ENCODE peak calls at places on chromosomes 3 and 15, in seven cellular contexts. X, Z, C, H, S, K and D are unnamed samples.

GRCh38 chr3:134885877-134886621 is 91.0 kb downstream of the EPHB1 start:
- DNase-seq in S (no peak), H (peak; percentile 57), X (no peak), C (no peak), K (no peak), Z (peak; percentile 52), D (no peak)

GRCh38 chr3:128814514-128815317 is 64.7 kb upstream of the ACAD9 start:
- DNase-seq in K (no peak), H (no peak), S (no peak), X (no peak), C (no peak), Z (no peak), D (no peak)

GRCh38 chr3:64214697-64215018 is 10.6 kb downstream of the PRICKLE2 start:
- DNase-seq in S (peak; percentile 70), Z (peak; percentile 76), X (no peak), C (no peak), H (peak; percentile 89), K (no peak), D (no peak)

GRCh38 chr3:52237659-52238172 is 1.2 kb downstream of the TWF2 start:
- DNase-seq in Z (peak; percentile 96), S (peak; percentile 85), H (peak; percentile 91), C (peak; percentile 83), X (peak; percentile 76), K (peak; percentile 74), D (no peak)

GRCh38 chr15:44034334-44034733 is 160.7 kb downstream of the FRMD5 start:
- DNase-seq in K (no peak), C (no peak), Z (no peak), S (peak; percentile 49), H (peak; percentile 62), X (no peak), D (no peak)

GRCh38 chr3:31010491-31010890 is 116.0 kb upstream of the GADL1 start:
- DNase-seq in K (no peak), C (no peak), Z (peak; percentile 73), S (peak; percentile 92), X (no peak), H (peak; percentile 84), D (no peak)

GRCh38 chr3:190533511-190534282 is 19.8 kb downstream of the IL1RAP start:
- DNase-seq in Z (peak; percentile 71), X (peak; percentile 25), H (peak; percentile 96), K (peak; percentile 82), S (peak; percentile 99), C (no peak), D (no peak)

GRCh38 chr15:51736646-51737537 is 563 bp downstream of the LYSMD2 start:
- DNase-seq in X (peak; percentile 67), K (peak; percentile 32), S (no peak), Z (peak; percentile 56), C (peak; percentile 53), H (no peak), D (peak; percentile 46)

GRCh38 chr3:50124363-50125226 is 30.5 kb upstream of the SEMA3F start:
- DNase-seq in C (no peak), H (no peak), X (no peak), Z (peak; percentile 57), S (no peak), K (no peak), D (no peak)

GRCh38 chr3:14452676-14453367 is 50.4 kb downstream of the SLC6A6 start:
- DNase-seq in S (peak; percentile 100), H (peak; percentile 98), Z (peak; percentile 98), K (peak; percentile 95), X (peak; percentile 89), C (peak; percentile 94), D (no peak)

GRCh38 chr3:67655364-67656121 is 1.1 kb upstream of the SUCLG2 start:
- DNase-seq in X (peak; percentile 73), K (peak; percentile 15), Z (no peak), S (no peak), H (no peak), C (peak; percentile 45), D (peak; percentile 72)

GRCh38 chr3:94420941-94421340 is 358.1 kb downstream of the NSUN3 start:
- DNase-seq in C (no peak), X (no peak), Z (peak; percentile 12), K (no peak), S (peak; percentile 51), H (peak; percentile 16), D (no peak)

GRCh38 chr3:11539677-11540076 is 104.0 kb downstream of the VGLL4 start:
- DNase-seq in Z (no peak), K (peak; percentile 66), C (no peak), S (no peak), X (no peak), H (no peak), D (no peak)

GRCh38 chr3:180930526-180930925 is 18.1 kb downstream of the FXR1 start:
- DNase-seq in Z (no peak), K (no peak), X (no peak), S (no peak), C (no peak), H (no peak), D (no peak)

GRCh38 chr15:80706161-80706560 is 11.1 kb downstream of the ABHD17C start:
- DNase-seq in K (no peak), S (no peak), X (no peak), Z (no peak), H (no peak), C (no peak), D (no peak)

GRCh38 chr3:48756640-48757039 is 39.6 kb upstream of the IP6K2 start:
- DNase-seq in K (no peak), S (no peak), H (no peak), C (no peak), Z (no peak), X (no peak), D (no peak)

GRCh38 chr3:66172394-66172793 is 48.4 kb upstream of the SLC25A26 start:
- DNase-seq in X (no peak), S (no peak), H (no peak), Z (no peak), C (no peak), K (no peak), D (no peak)

GRCh38 chr3:141076026-141076797 is 25.1 kb downstream of the SPSB4 start:
- DNase-seq in S (no peak), H (no peak), C (peak; percentile 35), K (no peak), Z (no peak), X (no peak), D (no peak)

GRCh38 chr15:52749250-52749649 is 40.9 kb downstream of the ONECUT1 start:
- DNase-seq in C (no peak), S (no peak), K (no peak), Z (no peak), H (no peak), X (no peak), D (no peak)

GRCh38 chr3:196274585-196274984 is 12.9 kb downstream of the PCYT1A start:
- DNase-seq in C (no peak), Z (peak; percentile 28), S (no peak), H (peak; percentile 36), K (no peak), X (no peak), D (peak; percentile 43)

GRCh38 chr15:61871926-61872522 is 188.2 kb downstream of the VPS13C start:
- DNase-seq in Z (peak; percentile 26), K (no peak), H (peak; percentile 49), S (peak; percentile 37), X (no peak), C (no peak), D (no peak)
- TF ChIP-seq CTCF in Z (peak; percentile 19), K (peak; percentile 63), H (peak; percentile 50), S (peak; percentile 50), X (peak; percentile 43), C (no peak), D (peak; percentile 62)

GRCh38 chr15:31128919-31129768 is 27.6 kb upstream of the TRPM1 start:
- DNase-seq in K (peak; percentile 75), X (peak; percentile 82), C (peak; percentile 86), Z (peak; percentile 81), S (peak; percentile 72), H (peak; percentile 59), D (peak; percentile 79)
- TF ChIP-seq CTCF in K (peak; percentile 84), X (peak; percentile 94), C (peak; percentile 83), Z (peak; percentile 97), S (peak; percentile 97), H (peak; percentile 97), D (peak; percentile 97)

DNA sequence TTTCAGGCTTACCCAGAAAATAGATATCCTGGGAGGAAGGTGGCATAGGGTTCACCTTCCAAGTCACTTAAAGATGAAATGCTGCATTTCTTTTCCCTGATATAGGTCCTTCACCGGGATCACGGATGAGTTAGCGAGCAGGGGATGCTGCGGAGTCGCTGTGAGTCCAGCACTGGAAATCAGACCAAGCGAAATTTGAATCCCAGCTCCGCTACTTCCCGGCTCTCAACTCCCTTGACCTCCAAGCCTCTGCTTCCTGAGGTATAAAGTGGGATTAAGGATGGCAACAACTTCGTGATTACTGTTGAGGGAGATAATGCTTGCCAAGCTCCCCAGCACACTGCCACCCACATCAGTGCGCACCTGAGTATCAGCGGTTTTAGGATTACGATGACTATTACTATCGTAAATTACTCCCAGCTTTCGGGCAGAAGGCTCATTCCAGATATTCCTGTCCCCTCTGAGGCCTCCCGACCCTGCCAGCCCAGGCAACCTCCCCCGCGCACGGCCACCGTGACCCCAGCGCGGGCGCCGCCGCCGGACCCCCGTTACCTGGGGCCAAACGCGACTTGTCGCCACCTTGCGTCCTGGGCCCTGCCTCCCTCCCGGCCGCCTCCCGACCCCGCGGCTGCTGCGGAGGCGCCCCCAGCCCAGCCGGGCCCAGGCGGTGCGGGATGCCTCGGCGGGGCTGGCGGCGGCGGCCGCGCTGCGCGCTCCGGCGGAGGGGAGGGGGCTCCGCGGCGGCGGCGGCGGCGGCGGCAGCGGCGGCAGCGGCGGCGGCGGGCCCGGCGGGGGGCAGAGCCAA is 542 bp upstream of the GPR27 start:
- DNase-seq in K (no peak), X (no peak), C (no peak), H (no peak), S (no peak), Z (no peak), D (no peak)
- TF ChIP-seq CTCF in K (no peak), X (no peak), C (no peak), H (no peak), S (no peak), Z (no peak), D (no peak)

DNA sequence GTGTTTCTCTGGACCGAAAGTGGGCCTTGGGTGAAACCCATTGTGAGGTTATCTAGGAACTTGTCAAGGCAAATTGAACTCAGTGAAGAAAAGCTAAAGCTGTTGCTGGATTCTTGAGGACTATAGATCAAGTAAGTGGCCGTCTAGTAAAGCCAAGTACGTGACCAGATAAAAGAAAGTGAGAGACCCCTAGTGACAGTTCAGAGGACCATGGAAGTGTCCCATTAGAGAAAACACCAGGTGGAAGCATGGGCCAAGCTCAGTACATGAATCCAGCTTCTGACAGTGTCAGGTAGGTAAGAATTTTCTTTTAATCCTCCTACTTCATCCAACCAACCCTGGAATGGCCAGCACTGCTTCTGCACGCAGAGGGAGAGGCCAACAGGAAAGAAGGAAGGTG is 349.3 kb upstream of the RGMA start:
- DNase-seq in Z (no peak), K (no peak), X (no peak), C (no peak), H (no peak), S (no peak), D (no peak)
- TF ChIP-seq CTCF in Z (no peak), K (no peak), X (no peak), C (no peak), H (no peak), S (no peak), D (no peak)

GRCh38 chr3:21766002-21766401 is 15.0 kb upstream of the ZNF385D start:
- DNase-seq in S (no peak), K (no peak), X (no peak), C (no peak), H (no peak), Z (no peak), D (no peak)
- TF ChIP-seq CTCF in S (no peak), K (no peak), X (no peak), C (no peak), H (no peak), Z (no peak), D (no peak)

GRCh38 chr3:24058940-24059705 is 114.0 kb downstream of the NR1D2 start:
- DNase-seq in S (no peak), Z (no peak), K (no peak), H (no peak), C (no peak), X (no peak), D (no peak)

GRCh38 chr3:24060055-24060454 is 115.0 kb downstream of the NR1D2 start:
- DNase-seq in X (no peak), S (peak; percentile 40), Z (peak; percentile 87), C (no peak), K (peak; percentile 45), H (peak; percentile 74), D (no peak)
- TF ChIP-seq CTCF in X (no peak), S (no peak), Z (no peak), C (no peak), K (peak; percentile 8), H (peak; percentile 16), D (no peak)